ENCODE peak calls at places on chromosomes 4 and X, in six cellular contexts. One of them, this sample, is unnamed.

GRCh38 chrX:101160001-101160400 is 59.6 kb upstream of the DRP2 start:
- DNase-seq in activated CD4-positive, alpha-beta T cell treated with anti-CD3 and anti-CD28 coated beads for 4 hours: no peak
- DNase-seq in NCI-H1048: no peak
- DNase-seq in adipocyte: no peak
- DNase-seq in lower lobe of right lung: no peak
- DNase-seq in GM12891: no peak
- DNase-seq in this sample: peak

GRCh38 chr4:186190456-186191265 is 706 bp upstream of the CYP4V2 start:
- DNase-seq in NCI-H1048: no peak
- DNase-seq in lower lobe of right lung: no peak
- DNase-seq in activated CD4-positive, alpha-beta T cell treated with anti-CD3 and anti-CD28 coated beads for 4 hours: peak
- DNase-seq in GM12891: peak
- DNase-seq in adipocyte: peak
- DNase-seq in this sample: peak

GRCh38 chr4:186144180-186144579 is 39.7 kb downstream of the FAM149A start:
- DNase-seq in GM12891: no peak
- DNase-seq in lower lobe of right lung: no peak
- DNase-seq in activated CD4-positive, alpha-beta T cell treated with anti-CD3 and anti-CD28 coated beads for 4 hours: no peak
- DNase-seq in NCI-H1048: no peak
- DNase-seq in adipocyte: peak
- DNase-seq in this sample: peak

GRCh38 chrX:2376166-2376565 is 124.6 kb downstream of the DHRSX start:
- DNase-seq in adipocyte: no peak
- DNase-seq in activated CD4-positive, alpha-beta T cell treated with anti-CD3 and anti-CD28 coated beads for 4 hours: no peak
- DNase-seq in NCI-H1048: no peak
- DNase-seq in lower lobe of right lung: no peak
- DNase-seq in GM12891: no peak
- DNase-seq in this sample: no peak

GRCh38 chrX:36973575-36973974 is 34.6 kb upstream of the FAM47C start:
- DNase-seq in GM12891: no peak
- DNase-seq in activated CD4-positive, alpha-beta T cell treated with anti-CD3 and anti-CD28 coated beads for 4 hours: no peak
- DNase-seq in NCI-H1048: no peak
- DNase-seq in adipocyte: no peak
- DNase-seq in lower lobe of right lung: no peak
- DNase-seq in this sample: no peak

GRCh38 chrX:23752740-23753435 is 9.8 kb upstream of the ACOT9 start:
- DNase-seq in GM12891: no peak
- DNase-seq in NCI-H1048: no peak
- DNase-seq in activated CD4-positive, alpha-beta T cell treated with anti-CD3 and anti-CD28 coated beads for 4 hours: no peak
- DNase-seq in lower lobe of right lung: no peak
- DNase-seq in adipocyte: peak
- DNase-seq in this sample: peak

GRCh38 chr4:107219681-107220080 is 183.6 kb upstream of the DKK2 start:
- DNase-seq in lower lobe of right lung: no peak
- DNase-seq in activated CD4-positive, alpha-beta T cell treated with anti-CD3 and anti-CD28 coated beads for 4 hours: no peak
- DNase-seq in adipocyte: peak
- DNase-seq in NCI-H1048: no peak
- DNase-seq in GM12891: no peak
- DNase-seq in this sample: no peak

GRCh38 chr4:15695240-15695699 is 7.6 kb upstream of the BST1 start:
- DNase-seq in lower lobe of right lung: no peak
- DNase-seq in activated CD4-positive, alpha-beta T cell treated with anti-CD3 and anti-CD28 coated beads for 4 hours: no peak
- DNase-seq in adipocyte: peak
- DNase-seq in NCI-H1048: no peak
- DNase-seq in GM12891: no peak
- DNase-seq in this sample: peak

GRCh38 chrX:39705299-39705698 is 392.5 kb downstream of the BCOR start:
- DNase-seq in activated CD4-positive, alpha-beta T cell treated with anti-CD3 and anti-CD28 coated beads for 4 hours: no peak
- DNase-seq in GM12891: no peak
- DNase-seq in NCI-H1048: no peak
- DNase-seq in lower lobe of right lung: peak
- DNase-seq in adipocyte: peak
- DNase-seq in this sample: peak

GRCh38 chrX:129522184-129523059 is 868 bp downstream of the SMARCA1 start:
- DNase-seq in lower lobe of right lung: peak
- DNase-seq in adipocyte: peak
- DNase-seq in activated CD4-positive, alpha-beta T cell treated with anti-CD3 and anti-CD28 coated beads for 4 hours: no peak
- DNase-seq in GM12891: peak
- DNase-seq in NCI-H1048: peak
- DNase-seq in this sample: peak

GRCh38 chr4:17630228-17630627 is 15.8 kb downstream of the MED28 start:
- DNase-seq in lower lobe of right lung: no peak
- DNase-seq in adipocyte: no peak
- DNase-seq in NCI-H1048: no peak
- DNase-seq in activated CD4-positive, alpha-beta T cell treated with anti-CD3 and anti-CD28 coated beads for 4 hours: no peak
- DNase-seq in GM12891: no peak
- DNase-seq in this sample: no peak

GRCh38 chrX:130018143-130018542 is 35.7 kb downstream of the BCORL1 start:
- DNase-seq in adipocyte: no peak
- DNase-seq in lower lobe of right lung: no peak
- DNase-seq in NCI-H1048: no peak
- DNase-seq in activated CD4-positive, alpha-beta T cell treated with anti-CD3 and anti-CD28 coated beads for 4 hours: no peak
- DNase-seq in GM12891: no peak
- DNase-seq in this sample: no peak

GRCh38 chrX:46961097-46961496 is 48.9 kb downstream of the JADE3 start:
- DNase-seq in GM12891: no peak
- DNase-seq in lower lobe of right lung: no peak
- DNase-seq in NCI-H1048: no peak
- DNase-seq in activated CD4-positive, alpha-beta T cell treated with anti-CD3 and anti-CD28 coated beads for 4 hours: no peak
- DNase-seq in adipocyte: no peak
- DNase-seq in this sample: no peak

GRCh38 chr4:180101348-180102083 is 2141.7 kb upstream of the TENM3 start:
- DNase-seq in NCI-H1048: no peak
- DNase-seq in lower lobe of right lung: peak
- DNase-seq in adipocyte: no peak
- DNase-seq in GM12891: no peak
- DNase-seq in activated CD4-positive, alpha-beta T cell treated with anti-CD3 and anti-CD28 coated beads for 4 hours: no peak
- DNase-seq in this sample: no peak

GRCh38 chrX:107728342-107729099 is 47.1 kb downstream of the TSC22D3 start:
- DNase-seq in activated CD4-positive, alpha-beta T cell treated with anti-CD3 and anti-CD28 coated beads for 4 hours: no peak
- DNase-seq in adipocyte: no peak
- DNase-seq in NCI-H1048: no peak
- DNase-seq in GM12891: no peak
- DNase-seq in lower lobe of right lung: no peak
- DNase-seq in this sample: no peak

This sample was measured in AG10803.